ENCODE peak calls at places on chromosomes 11 and 22, in four cellular contexts. C, F, W and N are unnamed samples.

GRCh38 chr11:97361812-97362378 is 972.1 kb downstream of the JRKL start:
- DNase-seq in W (no peak), C (no peak), F (peak), N (no peak)

GRCh38 chr11:68008381-68009337 is 1.5 kb upstream of the ALDH3B1 start:
- DNase-seq in C (no peak), W (no peak), F (no peak), N (peak)

GRCh38 chr11:1669546-1670218 is 27.3 kb upstream of the KRTAP5-6 start:
- DNase-seq in W (no peak), C (no peak), F (no peak), N (no peak)

GRCh38 chr11:10318527-10318802 is 13.6 kb downstream of the ADM start:
- DNase-seq in F (no peak), C (no peak), W (no peak), N (no peak)

GRCh38 chr11:101441747-101442146 is 142.1 kb downstream of the TRPC6 start:
- DNase-seq in C (no peak), F (no peak), W (no peak), N (no peak)

GRCh38 chr11:62553839-62554361 is 7.3 kb upstream of the AHNAK start:
- DNase-seq in W (no peak), C (peak), F (peak), N (no peak)

GRCh38 chr11:112400615-112401014 is 140.0 kb upstream of the PLET1 start:
- DNase-seq in C (no peak), W (no peak), F (no peak), N (no peak)

GRCh38 chr22:29346659-29347058 is 31.2 kb upstream of the RASL10A start:
- DNase-seq in C (no peak), F (no peak), W (no peak), N (no peak)

GRCh38 chr11:72758690-72759389 is 6.6 kb upstream of the ARAP1 start:
- DNase-seq in C (peak), W (no peak), F (peak), N (peak)

GRCh38 chr11:12377106-12377823 is at the start of gene PARVA:
- DNase-seq in W (no peak), F (peak), C (peak), N (peak)

GRCh38 chr22:28716686-28717085 is 24.9 kb downstream of the CHEK2 start:
- DNase-seq in C (peak), W (no peak), F (peak), N (no peak)

GRCh38 chr11:130782361-130783221 is 133.7 kb downstream of the SNX19 start:
- DNase-seq in C (peak), F (peak), W (no peak), N (no peak)

GRCh38 chr11:2186669-2187266 is 15.2 kb upstream of the TH start:
- DNase-seq in W (no peak), F (no peak), C (no peak), N (no peak)

GRCh38 chr22:19765477-19766234 is 5.1 kb downstream of the TBX1 start:
- DNase-seq in W (no peak), C (no peak), F (no peak), N (no peak)

GRCh38 chr22:30947821-30948454 is 20.6 kb downstream of the MORC2 start:
- DNase-seq in W (no peak), C (peak), F (peak), N (no peak)

GRCh38 chr22:49048591-49048990 is 779.1 kb downstream of the BRD1 start:
- DNase-seq in W (no peak), C (no peak), F (no peak), N (no peak)

GRCh38 chr22:49047461-49047860 is 780.2 kb downstream of the BRD1 start:
- DNase-seq in C (peak), W (no peak), F (no peak), N (no peak)

GRCh38 chr22:49046000-49046545 is 781.6 kb downstream of the BRD1 start:
- DNase-seq in W (no peak), C (no peak), F (no peak), N (no peak)

GRCh38 chr22:49045276-49045675 is 782.4 kb downstream of the BRD1 start:
- DNase-seq in C (no peak), F (no peak), W (no peak), N (no peak)

GRCh38 chr22:49046546-49047305 is 780.9 kb downstream of the BRD1 start:
- DNase-seq in C (no peak), F (no peak), W (no peak), N (no peak)
- TF ChIP-seq CTCF in C (no peak), F (no peak), W (peak), N (peak)

GRCh38 chr11:73784734-73785133 is 2.9 kb upstream of the MRPL48 start:
- DNase-seq in F (no peak), C (no peak), W (no peak), N (no peak)
- H3K9ac ChIP-seq in F (no peak), C (no peak), W (no peak), N (no peak)

DNA sequence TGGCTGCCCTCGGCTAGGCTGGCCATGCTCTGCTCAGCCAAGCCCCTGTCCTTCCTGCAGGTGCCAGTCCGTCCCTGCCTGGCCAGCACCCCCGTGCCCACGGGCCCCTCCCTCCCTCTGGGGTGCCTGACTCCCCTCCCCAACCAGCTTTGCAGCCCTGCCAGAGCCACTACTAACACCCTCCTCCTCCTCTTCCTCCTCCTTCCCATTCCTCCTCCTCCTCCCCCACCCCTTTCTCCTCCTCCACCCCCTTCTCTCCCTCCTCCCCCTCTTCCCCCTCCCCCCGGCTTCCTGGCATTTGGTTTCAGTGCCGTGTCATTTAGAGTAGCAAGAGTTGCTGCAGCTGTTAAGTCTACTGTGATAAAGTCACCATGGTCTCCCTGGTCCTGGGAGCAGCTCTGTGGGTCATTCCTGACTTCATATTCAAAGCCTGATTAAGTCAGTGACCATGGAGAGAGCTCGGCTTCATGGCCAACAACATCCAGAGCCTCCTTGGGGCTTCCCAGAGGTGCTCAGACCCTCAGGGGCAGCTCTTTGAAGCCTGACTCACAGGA is 78.5 kb downstream of the PIWIL3 start:
- DNase-seq in W (no peak), F (peak), C (peak), N (peak)
- H3K4me3 ChIP-seq in W (no peak), F (no peak), C (no peak), N (no peak)

GRCh38 chr22:24400037-24400725 is 27.2 kb upstream of the ADORA2A start:
- DNase-seq in W (peak), C (no peak), F (no peak), N (no peak)

GRCh38 chr22:24400726-24401596 is 26.4 kb upstream of the ADORA2A start:
- DNase-seq in W (peak), C (peak), F (peak), N (no peak)

GRCh38 chr22:24404561-24405275 is 22.7 kb upstream of the ADORA2A start:
- DNase-seq in F (no peak), W (no peak), C (no peak), N (no peak)

GRCh38 chr22:24401824-24402434 is 25.5 kb upstream of the ADORA2A start:
- DNase-seq in F (no peak), C (no peak), W (no peak), N (peak)

DNA sequence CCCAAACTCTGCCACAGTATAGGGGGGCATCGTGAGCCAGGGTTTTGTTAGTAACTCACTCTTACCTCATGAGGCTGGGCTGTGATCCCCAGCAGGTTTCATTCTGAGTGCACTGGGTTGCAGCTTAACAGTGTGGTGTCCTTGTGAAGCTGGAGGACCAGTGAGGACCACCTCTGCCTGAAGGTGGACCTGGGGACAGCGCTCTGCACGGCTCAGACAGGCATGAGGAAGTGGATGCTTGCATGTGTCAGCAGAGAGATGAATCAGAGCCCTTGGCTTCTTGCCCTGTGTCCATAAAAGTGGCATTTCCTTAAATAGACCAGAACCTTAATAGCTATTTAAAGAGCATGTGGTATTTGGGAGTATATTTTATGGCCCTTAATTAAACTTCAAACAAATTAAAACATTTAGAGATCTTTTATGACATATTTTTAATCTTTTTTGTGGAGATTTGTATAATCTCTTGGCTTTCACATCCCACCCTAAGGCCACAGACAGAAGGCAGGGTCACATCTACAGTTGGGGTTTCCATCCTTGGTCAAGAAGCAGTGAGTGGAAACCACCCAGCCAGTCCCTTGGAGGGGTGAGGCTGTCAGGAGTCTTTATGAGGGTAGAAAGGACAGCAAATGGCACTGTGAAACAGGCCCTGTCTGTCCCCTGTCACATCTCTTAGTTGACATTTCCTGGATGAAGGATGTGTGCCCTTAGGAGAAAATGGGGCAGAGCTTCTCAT is 24.8 kb upstream of the ADORA2A start:
- DNase-seq in F (peak), C (peak), W (peak), N (peak)
- TF ChIP-seq CTCF in F (no peak), C (no peak), W (no peak), N (no peak)

DNA sequence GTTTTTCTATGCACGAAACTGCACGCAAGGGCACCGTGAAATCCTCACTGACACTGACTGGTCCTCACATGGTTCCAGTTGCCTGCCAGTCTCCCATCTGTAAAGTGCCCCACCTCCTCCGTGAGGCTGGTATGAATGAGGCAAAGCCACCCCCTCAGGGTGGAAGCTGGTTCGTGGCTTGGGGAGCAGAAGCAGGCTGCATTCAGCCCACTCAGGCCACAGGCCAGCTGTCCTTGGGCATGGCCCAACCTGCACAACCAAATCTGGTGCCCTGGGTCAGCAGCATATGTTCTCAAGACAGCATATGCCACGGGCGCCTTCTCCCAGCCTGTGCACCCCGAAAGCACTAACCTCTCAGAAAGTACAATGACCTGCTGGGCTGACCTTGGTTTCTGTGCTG is 29.3 kb downstream of the SERPINH1 start:
- DNase-seq in F (no peak), W (no peak), C (no peak), N (no peak)
- H3K9ac ChIP-seq in F (no peak), W (no peak), C (no peak), N (no peak)

GRCh38 chr11:70265341-70265740 is 5.1 kb upstream of the PPFIA1 start:
- DNase-seq in W (no peak), C (no peak), F (no peak), N (peak)
- H3K4me3 ChIP-seq in W (no peak), C (no peak), F (no peak), N (no peak)

GRCh38 chr11:78902771-78903507 is 328.3 kb upstream of the NARS2 start:
- DNase-seq in F (no peak), C (no peak), W (no peak), N (no peak)
- TF ChIP-seq CTCF in F (no peak), C (no peak), W (no peak), N (no peak)

GRCh38 chr11:119378851-119379465 is 2.5 kb downstream of the USP2 start:
- DNase-seq in W (no peak), F (no peak), C (no peak), N (peak)
- H3K9ac ChIP-seq in W (no peak), F (no peak), C (no peak), N (no peak)

GRCh38 chr11:8267831-8268529 is 4.3 kb upstream of the LMO1 start:
- DNase-seq in W (no peak), F (no peak), C (no peak), N (peak)
- H3K4me3 ChIP-seq in W (peak), F (no peak), C (no peak), N (peak)